ENCODE peak calls at places on chromosomes 3 and 15, in eight cellular contexts. J is Panc1, I is epithelial cell of proximal tubule, X is BJ, D is uterus, M is lower leg skin, W is A549, E is kidney epithelial cell. S is an unnamed sample.

GRCh38 chr3:52704611-52705437 is 767 bp downstream of the GLT8D1 start:
- DNase-seq in W (peak), I (no peak), E (no peak), M (no peak), D (no peak), X (no peak), J (no peak), S (no peak)

GRCh38 chr3:162491957-162492356 is 995.3 kb downstream of the OTOL1 start:
- DNase-seq in J (no peak), W (peak), D (no peak), E (no peak), X (peak), M (no peak), I (no peak), S (no peak)

GRCh38 chr3:102571985-102572384 is 137.2 kb downstream of the ZPLD1 start:
- DNase-seq in E (no peak), J (no peak), M (no peak), D (no peak), W (no peak), I (no peak), X (no peak), S (no peak)

GRCh38 chr15:92118162-92118935 is 264.8 kb downstream of the SLCO3A1 start:
- DNase-seq in M (no peak), J (no peak), E (no peak), I (no peak), D (no peak), W (no peak), X (no peak), S (peak)

GRCh38 chr15:98800437-98801233 is 152.3 kb downstream of the IGF1R start:
- DNase-seq in I (no peak), E (peak), W (peak), J (peak), M (no peak), X (peak), D (peak), S (peak)

GRCh38 chr3:126539558-126540250 is 15.7 kb downstream of the CHST13 start:
- DNase-seq in W (no peak), J (no peak), M (peak), E (no peak), D (peak), I (no peak), X (no peak), S (no peak)

GRCh38 chr3:14700891-14701290 is 25.9 kb downstream of the C3orf20 start:
- DNase-seq in D (no peak), X (no peak), M (no peak), I (no peak), E (no peak), J (no peak), W (no peak), S (no peak)

GRCh38 chr3:125163739-125164601 is 48.6 kb downstream of the SLC12A8 start:
- DNase-seq in M (peak), J (peak), E (no peak), D (no peak), I (no peak), X (no peak), W (peak), S (no peak)

GRCh38 chr3:87997298-87997697 is 61.5 kb downstream of the CGGBP1 start:
- DNase-seq in D (no peak), J (no peak), M (no peak), W (no peak), I (peak), X (no peak), E (peak), S (no peak)

GRCh38 chr3:138078096-138078495 is 37.3 kb downstream of the DZIP1L start:
- DNase-seq in D (no peak), M (no peak), W (peak), I (peak), J (no peak), X (no peak), E (peak), S (no peak)

GRCh38 chr15:45378149-45378912 is at the start of gene GATM:
- DNase-seq in I (no peak), J (no peak), E (peak), M (peak), W (peak), X (peak), D (peak), S (peak)

GRCh38 chr3:24220859-24221657 is 273.6 kb downstream of the THRB start:
- DNase-seq in J (peak), M (no peak), I (peak), E (peak), D (peak), X (peak), W (peak), S (peak)

GRCh38 chr3:61734980-61735731 is 173.8 kb downstream of the PTPRG start:
- DNase-seq in D (no peak), I (no peak), M (no peak), E (no peak), X (no peak), J (no peak), W (no peak), S (no peak)

GRCh38 chr3:13122101-13123055 is 49.1 kb upstream of the IQSEC1 start:
- DNase-seq in I (no peak), W (no peak), M (no peak), E (no peak), X (no peak), J (no peak), D (no peak), S (no peak)

GRCh38 chr3:69547457-69548014 is 161.6 kb upstream of the FRMD4B start:
- DNase-seq in M (no peak), D (no peak), J (no peak), E (no peak), W (no peak), I (no peak), X (no peak), S (no peak)

GRCh38 chr15:67065531-67066005 is at the start of gene SMAD3:
- DNase-seq in M (peak), J (no peak), W (peak), E (no peak), D (peak), I (no peak), X (peak), S (peak)

GRCh38 chr15:62112051-62112450 is 45.3 kb downstream of the C2CD4A start:
- DNase-seq in D (no peak), X (no peak), J (no peak), M (no peak), I (no peak), E (no peak), W (no peak), S (no peak)

GRCh38 chr3:49171119-49171774 is at the start of gene KLHDC8B:
- DNase-seq in E (no peak), W (peak), X (peak), D (peak), I (no peak), J (no peak), M (peak), S (peak)

GRCh38 chr3:18946524-18946923 is 201.8 kb upstream of the KCNH8 start:
- DNase-seq in X (no peak), I (no peak), J (no peak), W (peak), M (no peak), D (no peak), E (no peak), S (no peak)
- TF ChIP-seq CTCF in X (no peak), I (no peak), J (no peak), W (no peak), M (no peak), D (no peak), E (no peak), S (no peak)

GRCh38 chr3:129558772-129559564 is 16.0 kb downstream of the H1-8 start:
- DNase-seq in D (no peak), X (peak), M (no peak), I (no peak), J (no peak), E (peak), W (peak), S (peak)
- H3K4me3 ChIP-seq in D (no peak), X (no peak), M (no peak), I (no peak), J (no peak), E (no peak), W (no peak), S (no peak)

GRCh38 chr3:112653209-112653871 is 12.4 kb upstream of the CCDC80 start:
- DNase-seq in X (peak), E (no peak), J (no peak), I (no peak), D (no peak), M (no peak), W (peak), S (peak)
- TF ChIP-seq CTCF in X (no peak), E (no peak), J (no peak), I (no peak), D (no peak), M (no peak), W (no peak), S (no peak)

GRCh38 chr3:129046037-129046731 is 14.4 kb upstream of the GP9 start:
- DNase-seq in M (no peak), J (no peak), D (no peak), W (no peak), E (no peak), I (no peak), X (no peak), S (no peak)
- H3K4me3 ChIP-seq in M (no peak), J (no peak), D (no peak), W (no peak), E (no peak), I (no peak), X (no peak), S (no peak)